ENCODE peak calls at places on chromosomes 3 and 15, in ten cellular contexts. O is IMR-90, C is K562, T is right lobe of liver, Q is uterus, G is erythroblast, B is H54, W is sigmoid colon, Z is HepG2, H is lower leg skin. A is an unnamed sample.

GRCh38 chr3:123634149-123635051 is 49.5 kb upstream of the HACD2 start:
- DNase-seq in C (no peak), G (no peak), T (no peak), W (peak), Q (peak), H (no peak), Z (no peak), B (no peak), O (peak), A (no peak)

GRCh38 chr3:129593595-129594339 is 12.7 kb downstream of the PLXND1 start:
- DNase-seq in Z (peak), H (no peak), O (no peak), T (no peak), B (no peak), W (no peak), Q (no peak), G (no peak), C (no peak), A (no peak)

GRCh38 chr3:37997791-37998370 is 7.3 kb downstream of the VILL start:
- DNase-seq in B (no peak), W (peak), T (no peak), C (no peak), H (no peak), G (no peak), Z (no peak), O (no peak), Q (no peak), A (no peak)

GRCh38 chr3:113018461-113019181 is 27.8 kb downstream of the GTPBP8 start:
- DNase-seq in H (no peak), B (no peak), Q (no peak), T (no peak), W (no peak), G (peak), C (no peak), Z (no peak), O (peak), A (no peak)

GRCh38 chr3:65955792-65956477 is 82.8 kb downstream of the MAGI1 start:
- DNase-seq in B (no peak), G (no peak), W (no peak), O (peak), C (no peak), T (no peak), H (no peak), Q (no peak), Z (peak), A (no peak)

GRCh38 chr15:64151727-64152506 is at the start of gene SNX22:
- DNase-seq in Z (no peak), Q (no peak), H (peak), C (no peak), G (peak), B (no peak), O (no peak), T (peak), W (no peak), A (peak)

GRCh38 chr3:16550676-16551341 is 37.3 kb upstream of the RFTN1 start:
- DNase-seq in O (peak), G (peak), C (peak), B (peak), Z (peak), T (peak), H (peak), Q (peak), W (peak), A (peak)

GRCh38 chr15:62846805-62847481 is 195.6 kb upstream of the TPM1 start:
- DNase-seq in Q (no peak), Z (no peak), O (no peak), W (peak), C (no peak), G (no peak), T (no peak), H (peak), B (no peak), A (no peak)

GRCh38 chr3:53269888-53270880 is 14.4 kb upstream of the TKT start:
- DNase-seq in Z (peak), G (peak), C (peak), T (peak), B (peak), Q (peak), W (peak), O (peak), H (peak), A (peak)

GRCh38 chr15:100113351-100114075 is 228.3 kb downstream of the ADAMTS17 start:
- DNase-seq in T (no peak), G (no peak), O (no peak), C (no peak), Z (no peak), H (no peak), W (no peak), Q (peak), B (no peak), A (no peak)

GRCh38 chr3:174957081-174957480 is 97.9 kb downstream of the NAALADL2 start:
- DNase-seq in Z (no peak), W (no peak), O (peak), G (no peak), B (no peak), T (no peak), H (no peak), C (no peak), Q (no peak), A (no peak)

GRCh38 chr15:36880226-36880912 is 220.0 kb downstream of the MEIS2 start:
- DNase-seq in H (no peak), T (no peak), G (no peak), W (no peak), B (no peak), Q (no peak), C (no peak), Z (no peak), O (no peak), A (no peak)

GRCh38 chr3:56890448-56891083 is 88.8 kb upstream of the ARHGEF3 start:
- DNase-seq in C (no peak), Q (no peak), Z (no peak), G (no peak), B (no peak), H (no peak), W (no peak), O (no peak), T (no peak), A (no peak)

GRCh38 chr15:58440181-58440910 is 8.6 kb downstream of the LIPC start:
- DNase-seq in T (peak), C (no peak), G (no peak), Q (peak), H (peak), B (peak), O (peak), W (no peak), Z (peak), A (no peak)

GRCh38 chr3:189142527-189142926 is 29.2 kb upstream of the TPRG1 start:
- DNase-seq in T (no peak), C (no peak), B (no peak), O (no peak), H (no peak), Q (no peak), Z (no peak), G (no peak), W (no peak), A (no peak)

GRCh38 chr3:64685331-64685799 is 2.4 kb downstream of the ADAMTS9 start:
- DNase-seq in Z (no peak), O (peak), B (no peak), Q (peak), G (no peak), C (no peak), H (peak), W (peak), T (peak), A (no peak)

GRCh38 chr15:67607329-67607728 is 64.8 kb downstream of the MAP2K5 start:
- DNase-seq in Q (no peak), G (no peak), H (no peak), W (no peak), Z (no peak), C (no peak), B (no peak), O (no peak), T (no peak), A (no peak)

GRCh38 chr15:43104426-43104825 is 1.4 kb downstream of the UBR1 start:
- DNase-seq in Z (peak), H (no peak), Q (no peak), O (peak), T (no peak), G (peak), C (peak), B (no peak), W (no peak), A (no peak)

GRCh38 chr3:14774431-14774830 is 44.3 kb upstream of the FGD5 start:
- DNase-seq in T (peak), W (peak), Q (peak), C (no peak), B (no peak), O (no peak), G (no peak), H (peak), Z (no peak), A (no peak)

GRCh38 chr3:36864180-36865053 is 80.4 kb downstream of the TRANK1 start:
- DNase-seq in G (no peak), O (no peak), B (no peak), Q (no peak), C (no peak), W (no peak), H (no peak), T (no peak), Z (no peak), A (no peak)

GRCh38 chr3:4491873-4492239 is 1.3 kb upstream of the ITPR1 start:
- DNase-seq in O (no peak), G (no peak), Q (no peak), Z (no peak), C (no peak), H (no peak), T (no peak), B (no peak), W (no peak), A (no peak)

GRCh38 chr3:66655673-66656072 is 154.9 kb upstream of the LRIG1 start:
- DNase-seq in W (no peak), Q (no peak), C (no peak), G (no peak), O (no peak), T (peak), H (no peak), B (no peak), Z (peak), A (no peak)

GRCh38 chr15:84721381-84721780 is 5.4 kb upstream of the SEC11A start:
- DNase-seq in Z (no peak), H (no peak), G (no peak), T (no peak), C (no peak), B (no peak), O (no peak), W (no peak), Q (no peak), A (no peak)

GRCh38 chr15:68151277-68151676 is 53.9 kb downstream of the CALML4 start:
- DNase-seq in B (no peak), T (no peak), H (no peak), W (no peak), G (no peak), Q (no peak), C (no peak), O (peak), Z (no peak), A (no peak)

GRCh38 chr3:18189651-18190050 is 235.5 kb downstream of the SATB1 start:
- DNase-seq in Z (no peak), H (no peak), O (peak), C (no peak), T (no peak), G (no peak), W (no peak), B (no peak), Q (no peak), A (no peak)

GRCh38 chr15:98428253-98428989 is 219.9 kb upstream of the IGF1R start:
- DNase-seq in B (peak), Z (peak), O (peak), H (peak), W (peak), Q (peak), C (peak), G (peak), T (peak), A (peak)

GRCh38 chr3:172461530-172462138 is 13.4 kb upstream of the GHSR start:
- DNase-seq in B (no peak), G (peak), H (no peak), W (no peak), Q (no peak), T (no peak), Z (peak), C (peak), O (peak), A (peak)

GRCh38 chr3:181782306-181782924 is 70.7 kb downstream of the SOX2 start:
- DNase-seq in C (peak), Z (no peak), G (peak), H (no peak), Q (no peak), O (no peak), W (no peak), T (no peak), B (peak), A (no peak)

GRCh38 chr3:81761904-81762565 is 590 bp upstream of the GBE1 start:
- DNase-seq in Q (no peak), T (no peak), H (no peak), G (no peak), W (no peak), Z (no peak), O (no peak), B (no peak), C (no peak), A (no peak)

GRCh38 chr15:44715797-44716334 is 4.5 kb downstream of the B2M start:
- DNase-seq in G (no peak), H (no peak), B (no peak), O (no peak), T (no peak), Z (no peak), C (no peak), W (no peak), Q (no peak), A (no peak)
- TF ChIP-seq POLR2A in G (no peak), H (no peak), B (no peak), O (no peak), T (no peak), Z (peak), C (no peak), W (no peak), Q (no peak), A (peak)

DNA sequence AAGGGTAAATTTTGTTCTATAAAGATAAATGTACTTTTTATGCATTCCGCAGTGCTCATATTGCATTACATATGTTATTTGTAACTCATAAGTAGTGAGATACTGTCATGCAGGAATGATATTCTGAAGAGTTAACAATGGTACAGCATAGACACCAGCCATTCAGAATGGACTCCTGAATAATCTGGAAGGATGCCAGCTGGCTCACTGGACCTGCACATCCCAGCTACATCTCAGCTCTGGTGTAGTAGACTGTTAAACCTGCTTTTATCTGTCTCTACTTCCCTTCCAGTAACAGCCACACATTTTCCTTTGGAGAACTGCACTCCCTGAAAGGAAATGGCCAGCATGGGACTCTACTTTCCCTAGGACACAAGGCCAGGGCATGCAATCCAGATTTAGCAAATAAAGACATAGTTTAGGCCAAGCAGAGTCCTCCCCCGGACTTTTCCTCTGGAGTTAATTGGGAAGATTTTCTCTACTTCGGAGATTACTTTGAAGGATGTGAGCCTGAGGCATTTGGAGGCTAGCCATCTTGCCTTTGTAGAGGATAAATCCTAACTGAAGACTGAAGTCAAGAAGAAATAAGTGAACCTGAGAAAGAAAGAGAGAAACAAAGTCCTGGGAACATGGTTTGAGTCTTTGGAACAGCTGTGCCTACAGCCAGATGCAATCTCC is 82.7 kb upstream of the TCF12 start:
- DNase-seq in C (no peak), B (no peak), H (no peak), G (no peak), Q (peak), T (peak), Z (no peak), W (no peak), O (peak), A (no peak)
- TF ChIP-seq POLR2A in C (no peak), B (no peak), H (no peak), G (no peak), Q (no peak), T (no peak), Z (no peak), W (no peak), O (no peak), A (no peak)

DNA sequence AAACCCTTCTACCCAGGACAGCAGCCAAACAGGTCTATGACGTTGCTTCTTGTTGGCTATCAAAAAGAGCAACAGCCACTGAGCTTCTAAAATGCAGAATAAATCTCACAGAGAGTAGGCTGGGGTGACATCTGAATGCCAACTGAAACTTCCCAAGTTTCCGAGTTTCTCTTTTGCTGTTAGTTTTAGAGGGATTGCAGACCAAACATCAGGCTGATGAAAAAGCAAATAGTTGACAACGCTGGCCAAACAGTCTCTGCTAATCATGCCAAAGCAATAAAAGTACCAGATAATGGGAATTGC is 670 bp upstream of the CBLB start:
- DNase-seq in C (no peak), Z (no peak), W (no peak), G (no peak), T (no peak), H (no peak), O (no peak), Q (no peak), B (no peak), A (no peak)
- TF ChIP-seq POLR2A in C (no peak), Z (no peak), W (no peak), G (no peak), T (peak), H (no peak), O (no peak), Q (no peak), B (no peak), A (peak)

GRCh38 chr3:48635222-48636021 is at the start of gene SLC26A6:
- DNase-seq in T (peak), B (peak), Q (peak), G (peak), O (peak), H (peak), W (peak), Z (peak), C (peak), A (peak)

GRCh38 chr3:48633743-48634142 is 1.5 kb downstream of the SLC26A6 start:
- DNase-seq in C (no peak), H (no peak), B (no peak), Q (no peak), Z (no peak), G (no peak), O (no peak), W (no peak), T (no peak), A (no peak)

GRCh38 chr3:48636149-48636548 is 888 bp upstream of the SLC26A6 start:
- DNase-seq in Z (no peak), W (no peak), O (no peak), C (no peak), Q (no peak), G (no peak), H (no peak), B (no peak), T (no peak), A (no peak)

GRCh38 chr3:48633256-48633655 is 2.0 kb downstream of the SLC26A6 start:
- DNase-seq in W (no peak), C (no peak), Q (no peak), H (no peak), B (no peak), T (no peak), Z (no peak), O (no peak), G (no peak), A (no peak)

GRCh38 chr3:48634661-48635221 is 520 bp downstream of the SLC26A6 start:
- DNase-seq in Z (peak), H (no peak), O (peak), Q (peak), B (peak), T (peak), W (peak), G (peak), C (peak), A (peak)
- TF ChIP-seq POLR2A in Z (no peak), H (no peak), O (no peak), Q (no peak), B (peak), T (no peak), W (no peak), G (no peak), C (no peak), A (no peak)

GRCh38 chr15:73633111-73633990 is at the start of gene NPTN:
- DNase-seq in H (peak), O (peak), C (peak), Z (peak), Q (peak), G (peak), T (peak), B (peak), W (peak), A (peak)
- TF ChIP-seq POLR2A in H (no peak), O (peak), C (peak), Z (peak), Q (peak), G (peak), T (peak), B (peak), W (peak), A (peak)

GRCh38 chr3:52069891-52070290 is 13.5 kb upstream of the DUSP7 start:
- DNase-seq in H (no peak), G (no peak), O (no peak), C (no peak), W (no peak), B (no peak), T (no peak), Z (no peak), Q (no peak), A (no peak)

GRCh38 chr3:52069135-52069534 is 12.8 kb upstream of the DUSP7 start:
- DNase-seq in O (no peak), Q (no peak), Z (no peak), T (no peak), W (no peak), C (no peak), H (no peak), B (no peak), G (no peak), A (no peak)

GRCh38 chr3:52072020-52072419 is 15.6 kb upstream of the DUSP7 start:
- DNase-seq in C (no peak), B (no peak), T (no peak), H (no peak), Z (no peak), G (no peak), Q (no peak), O (no peak), W (no peak), A (no peak)

GRCh38 chr3:52072471-52072870 is 16.1 kb upstream of the DUSP7 start:
- DNase-seq in H (no peak), B (no peak), G (no peak), W (no peak), O (no peak), T (no peak), Q (no peak), C (no peak), Z (no peak), A (no peak)

DNA sequence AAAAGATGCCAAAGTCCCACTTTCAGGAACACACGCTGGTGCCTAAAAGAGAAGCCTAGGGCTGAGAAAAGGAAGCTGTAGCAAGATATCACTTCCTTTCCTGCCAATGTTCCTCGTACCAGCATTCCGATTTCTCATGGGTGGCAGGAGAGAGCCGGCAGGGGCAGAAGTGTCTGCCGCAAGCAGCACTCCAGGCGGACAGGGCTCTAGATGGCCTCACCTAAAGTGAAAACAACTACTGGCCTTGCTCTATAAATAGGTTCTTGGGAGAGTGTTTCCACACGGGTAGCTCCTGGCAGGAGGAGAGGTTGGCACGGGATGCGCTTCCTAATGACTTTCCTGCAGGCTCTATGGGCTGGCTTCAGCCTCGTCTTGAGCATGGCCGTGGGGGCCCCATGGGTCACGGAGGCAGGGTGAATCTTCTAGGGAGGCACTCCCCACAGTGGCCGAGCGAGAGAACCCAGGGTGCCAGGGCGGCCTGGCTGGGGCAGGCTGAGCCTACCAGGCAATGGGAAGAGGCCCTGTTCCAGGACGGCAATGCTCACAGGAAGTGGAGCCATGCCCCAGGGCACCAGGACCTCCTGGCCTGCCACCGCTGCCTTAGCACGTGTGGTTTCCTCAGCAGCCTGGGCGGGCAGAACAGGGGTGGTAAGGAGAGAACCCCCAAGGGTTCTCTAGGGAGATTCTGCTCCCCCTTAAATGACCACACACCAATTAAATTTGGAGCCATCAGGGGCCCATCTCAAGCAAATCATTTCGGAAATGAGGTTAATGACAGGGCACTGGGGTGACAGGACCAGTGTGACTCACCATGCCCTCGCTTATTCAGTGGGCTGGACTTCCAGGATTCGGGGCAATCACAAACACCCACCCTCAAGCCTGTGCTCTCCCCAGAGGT is 14.6 kb upstream of the DUSP7 start:
- DNase-seq in O (no peak), Z (no peak), T (no peak), B (no peak), Q (peak), H (no peak), G (no peak), C (no peak), W (peak), A (no peak)
- TF ChIP-seq POLR2A in O (no peak), Z (no peak), T (no peak), B (no peak), Q (no peak), H (no peak), G (no peak), C (no peak), W (no peak), A (no peak)

GRCh38 chr15:89805241-89806216 is 9.1 kb downstream of the ANPEP start:
- DNase-seq in B (no peak), G (no peak), H (no peak), O (no peak), W (no peak), C (no peak), T (peak), Q (no peak), Z (no peak), A (no peak)
- TF ChIP-seq POLR2A in B (no peak), G (no peak), H (no peak), O (no peak), W (no peak), C (no peak), T (no peak), Q (no peak), Z (no peak), A (no peak)